ENCODE peak calls at places on chromosomes 3 and 15, in seven cellular contexts. F, Q, E, R, U, G and O are unnamed samples. For H3K4me1, the result is how much of the 10 kb centered on the place peaks cover.

GRCh38 chr3:15983693-15984092 is 185.9 kb upstream of the ANKRD28 start:
- DNase-seq in F (no peak), R (no peak), G (no peak), Q (no peak), E (no peak), U (no peak), O (no peak)

GRCh38 chr15:66405605-66406004 is 18.9 kb downstream of the MAP2K1 start:
- DNase-seq in F (no peak), U (no peak), G (no peak), Q (no peak), E (no peak), R (no peak), O (no peak)

GRCh38 chr15:79088426-79089205 is 2.0 kb downstream of the RASGRF1 start:
- DNase-seq in Q (no peak), G (no peak), E (no peak), U (no peak), F (no peak), R (no peak), O (no peak)

GRCh38 chr3:185353823-185354614 is 8.9 kb upstream of the MAP3K13 start:
- DNase-seq in E (peak), F (peak), R (peak), U (peak), Q (peak), G (peak), O (no peak)

GRCh38 chr3:18786924-18787323 is 361.4 kb upstream of the KCNH8 start:
- DNase-seq in R (no peak), F (no peak), E (no peak), Q (no peak), U (no peak), G (no peak), O (no peak)

GRCh38 chr3:29373016-29373690 is 92.3 kb downstream of the RBMS3 start:
- DNase-seq in U (no peak), E (no peak), G (no peak), Q (no peak), F (no peak), R (no peak), O (no peak)

GRCh38 chr3:148681080-148681479 is 16.6 kb upstream of the AGTR1 start:
- DNase-seq in F (no peak), R (no peak), U (no peak), Q (no peak), E (no peak), G (no peak), O (no peak)

GRCh38 chr3:176789281-176789705 is 408.0 kb downstream of the TBL1XR1 start:
- DNase-seq in E (no peak), G (no peak), R (no peak), Q (no peak), F (no peak), U (no peak), O (no peak)

GRCh38 chr3:55009372-55009771 is 81.5 kb upstream of the LRTM1 start:
- DNase-seq in G (no peak), E (no peak), Q (no peak), F (no peak), U (no peak), R (no peak), O (no peak)

GRCh38 chr3:149393355-149394165 is 16.1 kb upstream of the TM4SF1 start:
- DNase-seq in F (peak), R (peak), Q (peak), U (peak), E (peak), G (peak), O (peak)

GRCh38 chr3:196563721-196564225 is 4.6 kb downstream of the WDR53 start:
- DNase-seq in G (no peak), R (no peak), F (no peak), Q (no peak), U (no peak), E (no peak), O (no peak)

GRCh38 chr3:194125474-194125873 is 10.5 kb upstream of the HES1 start:
- DNase-seq in R (no peak), U (no peak), G (no peak), F (no peak), Q (no peak), E (no peak), O (no peak)

GRCh38 chr3:107956991-107957467 is 133.8 kb downstream of the CD47 start:
- DNase-seq in R (peak), F (peak), G (peak), Q (peak), U (peak), E (peak), O (peak)

GRCh38 chr3:3258281-3258680 is 78.8 kb upstream of the CRBN start:
- DNase-seq in F (no peak), U (no peak), Q (no peak), G (no peak), R (no peak), E (no peak), O (no peak)

GRCh38 chr3:171892457-171892856 is 49.3 kb downstream of the TMEM212 start:
- DNase-seq in Q (no peak), U (no peak), R (no peak), F (no peak), G (no peak), E (no peak), O (no peak)

GRCh38 chr3:129892857-129893615 is 475 bp downstream of the TMCC1 start:
- DNase-seq in U (no peak), F (peak), R (no peak), Q (peak), E (peak), G (no peak), O (no peak)

GRCh38 chr3:87132801-87133200 is 94.3 kb upstream of the CHMP2B start:
- DNase-seq in G (no peak), Q (no peak), F (no peak), U (no peak), E (no peak), R (no peak), O (no peak)

GRCh38 chr15:45821390-45821789 is 186.6 kb downstream of the SQOR start:
- DNase-seq in R (no peak), E (no peak), U (no peak), G (no peak), F (no peak), Q (no peak), O (no peak)

GRCh38 chr15:99755692-99756409 is 22.6 kb upstream of the LYSMD4 start:
- DNase-seq in E (peak), Q (peak), G (peak), F (peak), U (no peak), R (peak), O (peak)

GRCh38 chr3:138942271-138942670 is 4.7 kb downstream of the FOXL2 start:
- DNase-seq in R (no peak), E (no peak), F (no peak), G (no peak), U (no peak), Q (no peak), O (peak)
- H3K4me1 ChIP-seq in R (half or more), E (under half), F (half or more), G (half or more), U (under half), Q (under half), O (under half)

GRCh38 chr3:12681586-12682371 is 17.9 kb upstream of the RAF1 start:
- DNase-seq in R (no peak), Q (peak), F (no peak), G (no peak), U (no peak), E (peak), O (no peak)
- TF ChIP-seq POLR2A in R (no peak), Q (no peak), F (no peak), G (no peak), U (no peak), E (no peak), O (no peak)

DNA sequence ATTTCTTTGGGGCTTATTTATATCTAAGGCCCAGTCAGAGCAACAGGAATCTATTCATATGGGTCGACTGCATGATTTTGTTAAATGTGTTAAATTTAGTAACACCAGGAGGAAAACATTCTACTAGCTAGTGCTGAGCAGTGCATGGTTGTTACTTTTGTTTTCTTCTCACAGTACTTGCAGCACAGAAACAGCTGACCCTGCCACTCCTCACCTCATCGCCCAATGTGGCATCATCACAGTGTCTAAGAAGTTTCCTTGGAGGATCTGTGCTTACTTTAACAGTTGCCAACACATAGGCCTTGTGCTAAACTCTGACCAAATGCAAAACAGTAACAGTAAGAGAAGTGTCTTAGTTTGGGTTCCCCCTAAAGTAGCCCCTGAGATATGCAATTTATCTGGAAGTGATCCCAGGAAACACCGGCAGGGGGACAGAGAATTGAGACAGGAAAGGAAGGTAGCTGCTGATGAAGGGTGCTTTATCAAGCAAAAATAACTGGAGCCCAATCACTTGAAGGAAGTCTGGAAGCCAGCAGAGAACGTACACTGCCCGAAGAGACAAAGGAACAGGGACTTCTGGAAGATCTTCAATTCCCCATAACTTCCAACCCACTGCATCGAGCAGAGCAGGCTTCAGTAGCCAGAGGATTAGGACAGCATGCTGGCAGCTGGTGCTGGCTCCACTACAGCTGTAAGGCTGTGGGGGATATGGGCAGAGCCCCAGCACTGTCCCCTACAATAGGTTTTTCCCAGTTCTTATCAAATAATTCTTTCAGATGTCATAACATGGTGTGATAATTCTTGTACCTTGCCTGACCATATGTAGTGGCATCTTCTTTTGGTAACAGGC is 36.0 kb upstream of the ULK4 start:
- DNase-seq in Q (no peak), G (no peak), F (no peak), U (no peak), E (no peak), R (no peak), O (no peak)
- H3K27ac ChIP-seq in Q (no peak), G (no peak), F (no peak), U (no peak), E (no peak), R (no peak), O (no peak)

GRCh38 chr3:28295819-28296364 is 52.6 kb upstream of the ZCWPW2 start:
- DNase-seq in U (no peak), E (no peak), F (no peak), Q (no peak), R (no peak), G (no peak), O (no peak)

GRCh38 chr3:28300345-28300962 is 48.1 kb upstream of the ZCWPW2 start:
- DNase-seq in U (no peak), G (no peak), R (no peak), F (no peak), E (no peak), Q (no peak), O (no peak)

GRCh38 chr3:28301607-28302158 is 46.8 kb upstream of the ZCWPW2 start:
- DNase-seq in Q (no peak), G (no peak), E (no peak), U (no peak), F (no peak), R (no peak), O (no peak)

GRCh38 chr3:28294667-28295413 is 53.4 kb downstream of the CMC1 start:
- DNase-seq in G (no peak), E (no peak), R (no peak), F (no peak), Q (no peak), U (no peak), O (no peak)

GRCh38 chr3:28299705-28300104 is 48.8 kb upstream of the ZCWPW2 start:
- DNase-seq in R (no peak), Q (no peak), E (no peak), U (no peak), G (no peak), F (no peak), O (no peak)
- H3K4me1 ChIP-seq in R (under half), Q (under half), E (under half), U (under half), G (under half), F (under half), O (under half)

DNA sequence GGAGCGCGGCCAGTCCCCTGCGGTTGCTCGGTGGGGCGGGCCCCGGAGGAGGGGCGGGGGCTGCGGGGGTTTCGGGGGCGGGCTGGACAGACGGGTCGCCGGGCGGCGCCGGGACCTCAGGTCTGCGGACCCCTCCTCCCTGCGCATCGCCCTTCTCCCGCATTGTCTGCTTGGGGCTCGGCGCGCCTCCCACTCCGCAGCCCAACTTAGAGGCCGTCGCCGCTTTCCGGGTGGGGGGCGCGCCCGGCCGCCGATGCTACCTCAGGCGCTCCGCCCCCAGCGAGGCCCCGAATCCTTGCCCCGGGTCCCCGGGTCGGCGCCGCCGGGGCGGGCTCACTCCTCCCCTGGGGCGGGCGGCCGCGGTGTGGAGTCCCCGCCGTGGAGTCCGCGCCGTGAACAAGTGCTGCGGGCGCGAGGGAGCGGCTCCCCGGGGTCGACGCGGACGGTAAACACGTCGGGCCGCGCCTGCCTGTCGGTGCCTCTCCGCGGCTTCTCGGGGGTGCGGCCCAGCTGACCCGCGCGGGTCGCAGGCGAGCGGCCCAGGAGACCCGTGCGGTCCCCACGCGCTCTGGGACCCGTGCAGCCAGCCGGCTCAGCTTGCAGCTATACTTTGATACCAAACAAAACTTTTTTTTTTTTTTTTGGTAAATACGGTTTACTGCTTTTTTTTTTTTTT is 595 bp downstream of the AKAP13 start:
- DNase-seq in E (peak), G (peak), U (no peak), Q (peak), F (peak), R (peak), O (peak)
- TF ChIP-seq POLR2A in E (no peak), G (no peak), U (no peak), Q (no peak), F (no peak), R (no peak), O (no peak)

DNA sequence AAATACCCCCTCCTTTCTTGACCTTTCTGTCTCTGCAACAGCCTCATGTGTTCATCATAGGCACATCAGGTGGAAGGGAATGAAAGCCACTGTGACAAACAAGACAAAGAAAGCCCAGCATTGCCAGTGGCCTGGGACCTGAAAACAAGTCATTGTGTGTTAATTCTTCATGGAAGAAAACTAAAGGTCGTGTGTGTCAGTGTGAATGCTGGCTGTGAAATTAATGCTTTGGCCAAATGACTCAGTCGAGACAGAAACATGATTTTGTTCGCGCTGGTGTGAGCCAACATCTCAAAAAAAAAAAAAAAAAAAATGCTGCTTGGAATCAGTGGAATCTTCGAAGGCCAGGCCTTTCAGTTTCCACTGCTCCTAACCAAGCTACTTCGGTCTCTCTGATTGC is 386.5 kb upstream of the PROK2 start:
- DNase-seq in G (no peak), F (no peak), E (no peak), R (no peak), Q (no peak), U (no peak), O (no peak)
- H3K27ac ChIP-seq in G (no peak), F (peak), E (no peak), R (peak), Q (peak), U (peak), O (peak)

DNA sequence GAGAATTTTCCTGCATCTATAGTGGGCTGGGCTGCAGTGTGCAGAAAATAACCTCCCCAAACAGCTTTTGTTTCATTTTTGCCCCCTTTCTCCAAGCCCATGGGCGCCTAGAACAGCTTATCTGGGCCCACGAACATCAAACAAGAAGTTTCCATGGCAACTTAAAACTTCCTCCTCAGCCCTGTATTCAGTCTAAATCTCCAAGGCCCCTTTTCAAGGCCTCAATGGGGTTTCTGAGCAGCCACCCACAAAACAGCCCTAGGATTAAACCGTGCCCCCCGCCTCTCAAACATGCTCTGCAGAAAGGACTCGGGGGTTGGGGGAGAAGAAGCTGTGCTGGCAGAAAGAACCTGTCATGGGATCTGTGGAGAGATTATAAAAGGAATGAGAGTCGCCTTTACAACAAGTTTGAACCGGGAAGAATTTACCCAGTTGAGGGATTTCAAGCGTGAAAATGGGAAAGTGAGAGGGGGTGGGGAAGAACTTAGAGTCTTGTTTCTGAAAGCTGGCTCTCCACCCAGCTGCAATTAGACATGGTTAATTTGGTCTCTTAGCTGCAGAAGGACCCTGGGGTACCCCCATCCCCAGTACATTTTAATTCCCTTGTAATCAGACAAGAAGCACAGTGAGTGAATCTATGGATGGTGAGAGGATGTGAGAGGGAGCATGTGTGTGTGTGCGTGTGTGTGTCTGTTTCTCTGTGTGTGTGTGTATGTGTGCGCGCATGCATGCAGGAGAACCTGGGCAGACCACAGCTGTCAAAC is 4.3 kb upstream of the FAM107A start:
- DNase-seq in G (no peak), E (no peak), R (no peak), U (no peak), Q (no peak), F (no peak), O (no peak)
- H3K4me1 ChIP-seq in G (under half), E (under half), R (under half), U (under half), Q (under half), F (under half), O (under half)